ENCODE peak calls at places on chromosomes 3 and 15, in ten cellular contexts. Z is activated gamma-delta T cell treated with Interleukin-2 at 50 U/mL for 16 hours; W is nephron progenitor cell; P is NCI-H460; V is AG04449; M is endodermal cell; U is upper lobe of right lung; I is CD8-positive, alpha-beta memory T cell; J is hypothalamus; B is stimulated activated CD8-positive, alpha-beta memory T cell treated with anti-CD3 and anti-CD28 coated beads, Interleukin-2, amount 100 ng/mL, for 48 hours. F is an unnamed sample.

GRCh38 chr15:56207711-56208110 is 36.0 kb downstream of the RFX7 start:
- DNase-seq in Z (no peak), W (no peak), P (no peak), V (no peak), M (no peak), U (no peak), I (no peak), J (no peak), B (no peak), F (no peak)

GRCh38 chr3:127425505-127426443 is 137.9 kb upstream of the PRR20G start:
- DNase-seq in Z (no peak), W (no peak), P (no peak), V (no peak), M (peak; percentile 41), U (no peak), I (no peak), J (no peak), B (no peak), F (peak; percentile 22)

GRCh38 chr15:68272797-68273271 is 4.7 kb upstream of the FEM1B start:
- DNase-seq in Z (no peak), W (no peak), P (no peak), V (peak; percentile 61), M (no peak), U (no peak), I (no peak), J (no peak), B (no peak), F (no peak)

GRCh38 chr15:45868109-45868691 is 233.4 kb downstream of the SQOR start:
- DNase-seq in Z (no peak), W (no peak), P (no peak), V (no peak), M (no peak), U (no peak), I (no peak), J (no peak), B (no peak), F (no peak)

GRCh38 chr3:195879416-195880036 is 28.8 kb downstream of the TNK2 start:
- DNase-seq in Z (no peak), W (no peak), P (no peak), V (no peak), M (no peak), U (no peak), I (no peak), J (no peak), B (no peak), F (no peak)

GRCh38 chr3:175149675-175150074 is 290.5 kb downstream of the NAALADL2 start:
- DNase-seq in Z (no peak), W (no peak), P (no peak), V (no peak), M (no peak), U (no peak), I (no peak), J (no peak), B (no peak), F (no peak)

GRCh38 chr3:57749542-57749941 is 6.6 kb upstream of the SLMAP start:
- DNase-seq in Z (no peak), W (no peak), P (no peak), V (no peak), M (no peak), U (no peak), I (no peak), J (no peak), B (no peak), F (no peak)

GRCh38 chr3:131217296-131217741 is 164.3 kb upstream of the NUDT16 start:
- DNase-seq in Z (no peak), W (no peak), P (no peak), V (no peak), M (no peak), U (no peak), I (no peak), J (no peak), B (no peak), F (no peak)

GRCh38 chr3:42663581-42664442 is 10.3 kb downstream of the ZBTB47 start:
- DNase-seq in Z (no peak), W (no peak), P (no peak), V (no peak), M (peak; percentile 32), U (no peak), I (no peak), J (no peak), B (no peak), F (peak; percentile 33)

GRCh38 chr3:77563012-77563411 is 523.1 kb downstream of the ROBO2 start:
- DNase-seq in Z (no peak), W (no peak), P (no peak), V (no peak), M (no peak), U (no peak), I (no peak), J (no peak), B (no peak), F (no peak)

GRCh38 chr3:149717391-149718056 is 34.8 kb downstream of the COMMD2 start:
- DNase-seq in Z (no peak), W (peak; percentile 39), P (peak; percentile 69), V (peak; percentile 37), M (peak; percentile 73), U (no peak), I (no peak), J (no peak), B (no peak), F (peak; percentile 42)

GRCh38 chr3:60932669-60933068 is 318.6 kb downstream of the FHIT start:
- DNase-seq in Z (no peak), W (no peak), P (no peak), V (no peak), M (no peak), U (no peak), I (no peak), J (no peak), B (no peak), F (no peak)

GRCh38 chr15:52790166-52790708 is at the start of gene ONECUT1:
- DNase-seq in Z (peak; percentile 28), W (peak; percentile 85), P (peak; percentile 67), V (no peak), M (peak; percentile 91), U (no peak), I (peak; percentile 54), J (no peak), B (peak; percentile 40), F (peak; percentile 82)

GRCh38 chr3:162540421-162540820 is 1043.8 kb downstream of the OTOL1 start:
- DNase-seq in Z (no peak), W (no peak), P (no peak), V (no peak), M (no peak), U (no peak), I (no peak), J (no peak), B (no peak), F (no peak)

GRCh38 chr3:22960326-22960984 is 242.7 kb upstream of the UBE2E2 start:
- DNase-seq in Z (no peak), W (peak; percentile 33), P (peak; percentile 32), V (no peak), M (no peak), U (no peak), I (no peak), J (peak; percentile 6), B (no peak), F (no peak)

GRCh38 chr3:184305577-184305976 is 6.5 kb downstream of the PSMD2 start:
- DNase-seq in Z (no peak), W (no peak), P (no peak), V (no peak), M (no peak), U (no peak), I (no peak), J (no peak), B (no peak), F (no peak)

GRCh38 chr3:169841171-169841570 is 28.5 kb upstream of the LRRC34 start:
- DNase-seq in Z (no peak), W (no peak), P (no peak), V (no peak), M (no peak), U (no peak), I (no peak), J (no peak), B (no peak), F (no peak)

GRCh38 chr3:11477286-11477935 is 166.3 kb downstream of the VGLL4 start:
- DNase-seq in Z (no peak), W (no peak), P (no peak), V (peak; percentile 79), M (no peak), U (no peak), I (no peak), J (no peak), B (no peak), F (no peak)

GRCh38 chr15:36933239-36933990 is 166.9 kb downstream of the MEIS2 start:
- DNase-seq in Z (no peak), W (no peak), P (no peak), V (no peak), M (no peak), U (no peak), I (no peak), J (no peak), B (no peak), F (no peak)

GRCh38 chr3:42533161-42533897 is 30.9 kb downstream of the VIPR1 start:
- DNase-seq in Z (no peak), W (no peak), P (no peak), V (no peak), M (peak; percentile 73), U (no peak), I (no peak), J (no peak), B (no peak), F (no peak)

GRCh38 chr15:79171320-79172031 is 80.9 kb upstream of the RASGRF1 start:
- DNase-seq in Z (no peak), W (no peak), P (no peak), V (no peak), M (peak; percentile 78), U (no peak), I (no peak), J (no peak), B (no peak), F (peak; percentile 34)